ENCODE peak calls at places on chromosomes 2 and 18, in five cellular contexts. R is heart left ventricle; S is colonic mucosa; G is naive thymus-derived CD4-positive, alpha-beta T cell; B is aorta. F is an unnamed sample.

GRCh38 chr2:58436842-58437241 is 195.7 kb upstream of the FANCL start:
- DNase-seq in R (no peak), S (no peak), G (no peak), B (no peak), F (no peak)

GRCh38 chr2:210965472-210965871 is 409.1 kb downstream of the CPS1 start:
- DNase-seq in R (no peak), S (no peak), G (no peak), B (no peak), F (no peak)

GRCh38 chr18:12012697-12013096 is 31.4 kb downstream of the IMPA2 start:
- DNase-seq in R (no peak), S (no peak), G (no peak), B (peak), F (no peak)

GRCh38 chr2:218074031-218074430 is 5.0 kb downstream of the RUFY4 start:
- DNase-seq in R (no peak), S (no peak), G (no peak), B (no peak), F (no peak)

GRCh38 chr2:81194581-81194980 is 890.0 kb upstream of the LRRTM1 start:
- DNase-seq in R (no peak), S (no peak), G (no peak), B (peak), F (no peak)

GRCh38 chr18:58385472-58385871 is 243.4 kb downstream of the ALPK2 start:
- DNase-seq in R (no peak), S (peak), G (no peak), B (no peak), F (no peak)

GRCh38 chr2:65749549-65749948 is 317.1 kb upstream of the SPRED2 start:
- DNase-seq in R (no peak), S (no peak), G (no peak), B (no peak), F (no peak)

GRCh38 chr2:84603911-84604310 is 87.6 kb downstream of the DNAH6 start:
- DNase-seq in R (no peak), S (no peak), G (no peak), B (no peak), F (no peak)

GRCh38 chr2:226079677-226080076 is 680.2 kb downstream of the NYAP2 start:
- DNase-seq in R (no peak), S (no peak), G (no peak), B (no peak), F (no peak)

GRCh38 chr2:207165121-207166038 is at the start of gene KLF7:
- DNase-seq in R (peak), S (peak), G (peak), B (peak), F (no peak)

GRCh38 chr2:187842978-187843847 is 289.0 kb upstream of the TFPI start:
- DNase-seq in R (no peak), S (no peak), G (no peak), B (no peak), F (peak)

GRCh38 chr18:54888378-54888777 is 60.1 kb downstream of the RAB27B start:
- DNase-seq in R (no peak), S (no peak), G (no peak), B (no peak), F (no peak)

GRCh38 chr2:107932986-107933385 is 53.3 kb upstream of the SLC5A7 start:
- DNase-seq in R (no peak), S (no peak), G (no peak), B (no peak), F (no peak)

GRCh38 chr2:216151313-216152030 is 42.3 kb downstream of the XRCC5 start:
- DNase-seq in R (no peak), S (no peak), G (no peak), B (no peak), F (no peak)

GRCh38 chr2:108574332-108574731 is 40.1 kb downstream of the LIMS1 start:
- DNase-seq in R (no peak), S (no peak), G (no peak), B (no peak), F (no peak)

GRCh38 chr2:47601518-47602015 is 181.4 kb upstream of the MSH6 start:
- DNase-seq in R (no peak), S (no peak), G (no peak), B (no peak), F (no peak)

GRCh38 chr18:46461993-46462392 is 195.0 kb downstream of the LOXHD1 start:
- DNase-seq in R (no peak), S (no peak), G (no peak), B (no peak), F (no peak)

GRCh38 chr2:127640082-127641072 is 5.6 kb upstream of the GPR17 start:
- DNase-seq in R (no peak), S (no peak), G (no peak), B (no peak), F (peak)

GRCh38 chr2:109399061-109399460 is 214.7 kb downstream of the SEPTIN10 start:
- DNase-seq in R (no peak), S (no peak), G (no peak), B (no peak), F (no peak)

GRCh38 chr2:121075006-121075545 is 209.9 kb downstream of the TFCP2L1 start:
- DNase-seq in R (no peak), S (no peak), G (no peak), B (peak), F (peak)

GRCh38 chr2:147098946-147099345 is 745.9 kb upstream of the ACVR2A start:
- DNase-seq in R (no peak), S (no peak), G (no peak), B (no peak), F (no peak)

GRCh38 chr18:26656944-26657536 is 108.7 kb upstream of the KCTD1 start:
- DNase-seq in R (peak), S (peak), G (no peak), B (peak), F (peak)

GRCh38 chr2:102209474-102209873 is 22.7 kb downstream of the IL1RL2 start:
- DNase-seq in R (no peak), S (no peak), G (no peak), B (no peak), F (no peak)

GRCh38 chr2:241118727-241119505 is 16.8 kb upstream of the MTERF4 start:
- DNase-seq in R (no peak), S (no peak), G (no peak), B (no peak), F (no peak)

GRCh38 chr18:53991805-53992204 is 232.7 kb downstream of the MBD2 start:
- DNase-seq in R (no peak), S (no peak), G (no peak), B (no peak), F (no peak)

GRCh38 chr2:210128961-210129360 is 42.2 kb downstream of the KANSL1L start:
- DNase-seq in R (no peak), S (peak), G (no peak), B (no peak), F (no peak)

GRCh38 chr2:26555246-26556133 is 77.6 kb upstream of the OTOF start:
- DNase-seq in R (no peak), S (no peak), G (no peak), B (peak), F (no peak)

GRCh38 chr2:207133862-207134519 is 31.8 kb downstream of the KLF7 start:
- DNase-seq in R (peak), S (peak), G (no peak), B (peak), F (no peak)

DNA sequence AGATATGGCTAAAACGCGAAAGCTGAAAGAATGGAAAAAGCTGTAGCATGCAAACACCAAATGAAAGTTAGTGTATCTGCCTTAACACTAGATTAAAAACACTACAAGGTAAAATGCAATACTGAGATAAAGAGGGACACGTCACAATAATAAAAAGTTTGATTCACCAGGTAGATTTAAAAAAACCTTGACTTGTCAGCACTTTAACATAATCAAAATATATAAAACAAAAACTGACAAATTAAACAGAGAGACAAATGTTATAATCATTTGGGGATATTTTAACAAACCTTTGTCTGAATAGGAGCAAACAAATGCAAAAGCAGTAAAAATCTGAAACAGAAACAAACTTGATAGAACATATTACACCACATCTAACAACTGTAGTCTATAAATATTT is 18.3 kb downstream of the TLK1 start:
- DNase-seq in R (no peak), S (no peak), G (no peak), B (no peak), F (no peak)
- H3K4me3 ChIP-seq in R (no peak), S (no peak), G (no peak), B (no peak), F (no peak)

DNA sequence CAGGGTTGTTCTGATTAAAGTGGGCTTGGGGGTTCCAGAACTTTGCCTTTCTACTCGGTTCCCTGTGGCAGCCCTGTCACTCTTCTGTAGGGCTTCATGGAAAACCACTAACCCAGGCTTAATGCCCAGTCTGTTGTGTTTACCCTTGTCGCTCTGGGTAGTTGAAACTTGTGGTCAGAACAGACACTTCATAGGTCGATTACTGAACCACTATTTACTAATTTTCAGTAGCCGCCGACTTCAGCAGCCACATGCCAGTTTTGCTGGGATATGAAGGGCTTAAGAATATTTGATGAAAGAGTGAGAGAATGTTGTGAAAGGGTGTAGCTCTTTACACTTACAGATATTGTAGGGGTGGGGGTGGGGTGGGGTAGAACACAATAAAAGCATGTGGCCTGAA is 362.3 kb downstream of the RND3 start:
- DNase-seq in R (no peak), S (no peak), G (no peak), B (no peak), F (no peak)
- H3K4me3 ChIP-seq in R (no peak), S (no peak), G (no peak), B (no peak), F (no peak)

DNA sequence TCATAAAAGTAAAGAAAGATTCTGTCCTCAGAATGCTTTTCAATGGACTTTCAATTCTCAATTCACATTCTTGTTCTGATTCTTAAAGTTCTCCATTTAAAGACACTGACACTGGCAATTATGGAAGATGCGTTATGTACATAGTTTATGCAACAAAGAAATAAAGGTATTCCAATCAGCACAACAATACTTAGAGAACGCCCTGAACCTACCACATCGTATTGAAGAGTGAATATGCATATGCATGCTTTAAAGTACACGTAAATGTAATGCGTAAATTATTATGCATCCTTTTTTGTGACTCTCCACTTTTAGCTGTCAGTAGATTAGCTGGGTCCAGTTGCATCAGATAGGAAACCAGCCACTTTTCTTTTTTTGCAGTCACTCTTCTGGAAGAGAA is 83.5 kb downstream of the RBM43 start:
- DNase-seq in R (no peak), S (no peak), G (no peak), B (no peak), F (no peak)
- H3K4me3 ChIP-seq in R (no peak), S (no peak), G (no peak), B (no peak), F (no peak)

GRCh38 chr2:204174034-204174433 is 237.5 kb downstream of the ICOS start:
- DNase-seq in R (no peak), S (no peak), G (no peak), B (no peak), F (no peak)
- H3K4me3 ChIP-seq in R (no peak), S (no peak), G (no peak), B (no peak), F (no peak)

GRCh38 chr18:5961097-5961827 is 65.9 kb upstream of the TMEM200C start:
- DNase-seq in R (no peak), S (no peak), G (no peak), B (no peak), F (no peak)

GRCh38 chr18:5958822-5959221 is 63.5 kb upstream of the TMEM200C start:
- DNase-seq in R (no peak), S (no peak), G (no peak), B (no peak), F (no peak)

GRCh38 chr18:5961828-5962150 is 66.5 kb upstream of the TMEM200C start:
- DNase-seq in R (no peak), S (no peak), G (no peak), B (no peak), F (no peak)

GRCh38 chr18:5951515-5952081 is 56.3 kb upstream of the TMEM200C start:
- DNase-seq in R (no peak), S (no peak), G (no peak), B (no peak), F (no peak)

DNA sequence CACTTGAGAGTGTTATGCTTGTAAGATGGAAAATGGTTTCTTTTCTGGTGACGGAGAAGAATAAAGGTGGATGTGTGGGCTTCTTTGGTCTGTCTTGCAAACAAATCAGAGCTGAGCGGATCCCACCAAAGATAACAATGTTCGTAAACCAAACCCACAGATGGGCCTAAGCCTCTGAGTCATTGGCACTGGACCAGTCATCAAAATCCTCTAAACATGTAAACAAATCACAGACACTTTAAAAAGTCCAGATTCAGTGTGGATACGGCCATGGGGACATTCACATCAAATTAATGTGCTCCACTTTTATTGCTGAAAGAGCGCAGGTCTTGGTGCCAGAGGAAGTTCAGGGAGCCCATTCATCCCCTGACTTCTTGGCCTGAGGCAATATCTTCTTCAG is 60.5 kb upstream of the TMEM200C start:
- DNase-seq in R (no peak), S (no peak), G (no peak), B (no peak), F (no peak)
- H3K4me3 ChIP-seq in R (no peak), S (no peak), G (no peak), B (no peak), F (no peak)

F was measured in Jurkat, Clone E6-1.